ENCODE peak calls at places on chromosomes 11 and 22, in ten cellular contexts. M is fibroblast of the aortic adventitia; L is RWPE1; Y is T-helper 2 cell; N is AG08396; P is stimulated activated CD8-positive, alpha-beta memory T cell treated with anti-CD3 and anti-CD28 coated beads, Interleukin-4, amount 100 ng/mL, for 4 hours; W is anterior cingulate cortex; J is cardiac fibroblast; Q is HTR-8/SVneo; C is heart left ventricle. U is an unnamed sample.

GRCh38 chr11:23359297-23359696 is 499.0 kb upstream of the CCDC179 start:
- DNase-seq in M (peak), L (peak), Y (no peak), N (peak), P (no peak), W (no peak), J (peak), Q (peak), C (no peak), U (no peak)

GRCh38 chr11:65224939-65225283 is 36.9 kb upstream of the POLA2 start:
- DNase-seq in M (peak), L (peak), Y (no peak), N (peak), P (no peak), W (no peak), J (peak), Q (peak), C (no peak), U (no peak)

GRCh38 chr11:18669629-18670162 is 28.9 kb upstream of the TMEM86A start:
- DNase-seq in M (no peak), L (no peak), Y (no peak), N (no peak), P (no peak), W (no peak), J (no peak), Q (no peak), C (no peak), U (no peak)

GRCh38 chr11:110793556-110793955 is 81.3 kb upstream of the ARHGAP20 start:
- DNase-seq in M (no peak), L (no peak), Y (no peak), N (no peak), P (no peak), W (no peak), J (no peak), Q (no peak), C (no peak), U (no peak)

GRCh38 chr11:89182773-89183172 is 5.1 kb downstream of the TYR start:
- DNase-seq in M (no peak), L (no peak), Y (no peak), N (peak), P (no peak), W (no peak), J (no peak), Q (no peak), C (no peak), U (no peak)

GRCh38 chr11:102254047-102254446 is 63.2 kb upstream of the BIRC3 start:
- DNase-seq in M (no peak), L (no peak), Y (no peak), N (no peak), P (no peak), W (no peak), J (peak), Q (no peak), C (no peak), U (no peak)

GRCh38 chr11:1472180-1473005 is 14.2 kb downstream of the MOB2 start:
- DNase-seq in M (no peak), L (no peak), Y (no peak), N (no peak), P (no peak), W (no peak), J (no peak), Q (no peak), C (no peak), U (no peak)

GRCh38 chr11:29333993-29334780 is 682.6 kb downstream of the KCNA4 start:
- DNase-seq in M (peak), L (peak), Y (no peak), N (peak), P (no peak), W (no peak), J (peak), Q (peak), C (no peak), U (no peak)

GRCh38 chr11:30521297-30522071 is 64.7 kb downstream of the MPPED2 start:
- DNase-seq in M (no peak), L (no peak), Y (no peak), N (no peak), P (no peak), W (no peak), J (no peak), Q (no peak), C (no peak), U (no peak)

GRCh38 chr11:132184079-132184478 is 813.7 kb downstream of the NTM start:
- DNase-seq in M (no peak), L (no peak), Y (no peak), N (no peak), P (no peak), W (no peak), J (no peak), Q (no peak), C (no peak), U (no peak)

GRCh38 chr11:68014157-68014965 is 4.2 kb downstream of the ALDH3B1 start:
- DNase-seq in M (peak), L (peak), Y (no peak), N (peak), P (no peak), W (no peak), J (peak), Q (peak), C (no peak), U (no peak)

GRCh38 chr11:2684581-2684980 is 15.2 kb downstream of the KCNQ1OT1 start:
- DNase-seq in M (no peak), L (no peak), Y (no peak), N (no peak), P (no peak), W (no peak), J (no peak), Q (no peak), C (no peak), U (no peak)

GRCh38 chr22:26770624-26771023 is 113.2 kb downstream of the MIAT start:
- DNase-seq in M (peak), L (no peak), Y (no peak), N (peak), P (no peak), W (no peak), J (peak), Q (no peak), C (no peak), U (no peak)

GRCh38 chr11:22510741-22511140 is 114.9 kb downstream of the FANCF start:
- DNase-seq in M (peak), L (peak), Y (no peak), N (peak), P (no peak), W (no peak), J (peak), Q (no peak), C (no peak), U (no peak)

GRCh38 chr11:114059278-114059983 is at the start of gene ZBTB16:
- DNase-seq in M (no peak), L (peak), Y (peak), N (no peak), P (no peak), W (peak), J (peak), Q (no peak), C (peak), U (no peak)

GRCh38 chr11:71294846-71295600 is 42.6 kb upstream of the SHANK2 start:
- DNase-seq in M (no peak), L (no peak), Y (no peak), N (no peak), P (no peak), W (no peak), J (no peak), Q (no peak), C (no peak), U (no peak)

GRCh38 chr11:61947486-61948210 is 2.5 kb upstream of the BEST1 start:
- DNase-seq in M (peak), L (peak), Y (no peak), N (peak), P (no peak), W (peak), J (peak), Q (peak), C (peak), U (no peak)

GRCh38 chr11:117597083-117597482 is 199.9 kb downstream of the DSCAML1 start:
- DNase-seq in M (peak), L (peak), Y (no peak), N (peak), P (no peak), W (no peak), J (peak), Q (peak), C (peak), U (no peak)

GRCh38 chr11:35590412-35590811 is 27.8 kb upstream of the FJX1 start:
- DNase-seq in M (peak), L (no peak), Y (no peak), N (no peak), P (no peak), W (no peak), J (peak), Q (no peak), C (no peak), U (no peak)

GRCh38 chr11:93370260-93370659 is 39.7 kb downstream of the DEUP1 start:
- DNase-seq in M (peak), L (peak), Y (no peak), N (no peak), P (no peak), W (no peak), J (peak), Q (peak), C (no peak), U (no peak)

U was measured in cortex of kidney.